ENCODE peak calls at places on chromosomes 13 and 19, in nine cellular contexts. U, B, C, T, D, S, V, A and N are unnamed samples.

GRCh38 chr19:33411621-33412180 is 38.2 kb downstream of the CEBPG start:
- DNase-seq in V (no peak), S (no peak), U (no peak), B (no peak), T (no peak), D (no peak), A (no peak), C (peak; percentile 26), N (no peak)

GRCh38 chr13:29684441-29684840 is 89.0 kb upstream of the SLC7A1 start:
- DNase-seq in U (no peak), V (no peak), S (no peak), B (no peak), A (no peak), C (no peak), T (no peak), D (no peak), N (no peak)

GRCh38 chr13:51047434-51048165 is 63.5 kb downstream of the C13orf42 start:
- DNase-seq in U (no peak), V (no peak), A (no peak), T (no peak), C (no peak), B (no peak), D (no peak), S (no peak), N (no peak)

GRCh38 chr13:27375686-27376326 is 48.6 kb upstream of the GTF3A start:
- DNase-seq in U (peak; percentile 84), V (peak; percentile 82), S (peak; percentile 71), D (peak; percentile 87), A (no peak), B (peak; percentile 78), C (peak; percentile 63), T (peak; percentile 43), N (peak; percentile 66)

GRCh38 chr19:46755077-46755852 is 9.0 kb upstream of the STRN4 start:
- DNase-seq in U (no peak), V (no peak), A (no peak), C (no peak), T (no peak), D (no peak), S (no peak), B (no peak), N (no peak)

GRCh38 chr19:6056801-6057650 is 53.3 kb downstream of the RFX2 start:
- DNase-seq in D (no peak), A (peak; percentile 92), C (peak; percentile 75), U (peak; percentile 85), T (no peak), B (no peak), V (no peak), S (no peak), N (peak; percentile 55)

GRCh38 chr13:80783926-80784325 is 443.0 kb upstream of the SPRY2 start:
- DNase-seq in V (peak; percentile 9), C (no peak), U (no peak), B (no peak), T (no peak), A (peak; percentile 25), S (no peak), D (peak; percentile 6), N (no peak)

GRCh38 chr13:45851171-45851889 is at the start of gene SIAH3:
- DNase-seq in B (no peak), T (no peak), C (no peak), V (no peak), A (no peak), S (peak; percentile 26), U (peak; percentile 47), D (peak; percentile 20), N (peak; percentile 77)

GRCh38 chr19:31313291-31314030 is 35.8 kb downstream of the TSHZ3 start:
- DNase-seq in V (no peak), T (no peak), S (no peak), B (no peak), D (no peak), A (no peak), U (no peak), C (no peak), N (no peak)

GRCh38 chr13:67023088-67023893 is 206.8 kb downstream of the PCDH9 start:
- DNase-seq in T (no peak), A (peak; percentile 54), S (no peak), B (no peak), C (no peak), V (no peak), D (no peak), U (no peak), N (no peak)

GRCh38 chr13:102702965-102703720 is 8.3 kb upstream of the METTL21C start:
- DNase-seq in D (no peak), U (no peak), A (no peak), V (no peak), T (no peak), B (no peak), S (no peak), C (no peak), N (no peak)

GRCh38 chr13:44972956-44973581 is 16.2 kb downstream of the NUFIP1 start:
- DNase-seq in A (peak; percentile 17), T (no peak), C (no peak), S (no peak), D (no peak), V (no peak), B (no peak), U (no peak), N (no peak)

GRCh38 chr13:66264976-66265375 is 965.2 kb downstream of the PCDH9 start:
- DNase-seq in U (no peak), V (no peak), D (peak; percentile 5), A (peak; percentile 46), T (no peak), S (no peak), C (no peak), B (no peak), N (peak; percentile 49)

GRCh38 chr13:48492123-48493075 is 40.5 kb downstream of the RCBTB2 start:
- DNase-seq in U (peak; percentile 91), D (no peak), T (no peak), V (peak; percentile 83), S (peak; percentile 72), A (no peak), C (peak; percentile 87), B (no peak), N (no peak)

GRCh38 chr19:11296264-11296663 is 304 bp downstream of the TSPAN16 start:
- DNase-seq in S (no peak), C (no peak), A (no peak), D (no peak), T (no peak), U (no peak), V (no peak), B (no peak), N (no peak)

GRCh38 chr19:7739801-7740659 is 7.3 kb downstream of the CD209 start:
- DNase-seq in B (no peak), S (no peak), V (no peak), A (no peak), D (no peak), U (no peak), C (no peak), T (no peak), N (no peak)

GRCh38 chr19:7645159-7645558 is 8.2 kb downstream of the STXBP2 start:
- DNase-seq in V (no peak), S (no peak), A (no peak), D (no peak), B (no peak), T (no peak), C (no peak), U (no peak), N (no peak)

GRCh38 chr13:44142911-44143665 is 230.5 kb upstream of the SERP2 start:
- DNase-seq in B (no peak), S (no peak), C (no peak), A (peak; percentile 84), D (no peak), U (no peak), V (no peak), T (no peak), N (no peak)